ENCODE peak calls at places on chromosomes 3 and 15, in four cellular contexts. M, L, Z and S are unnamed samples.

GRCh38 chr3:50192689-50193141 is 1.3 kb downstream of the GNAT1 start:
- DNase-seq in M (peak), L (peak), Z (peak), S (peak)

GRCh38 chr3:186826316-186826977 is 16.1 kb upstream of the ADIPOQ start:
- DNase-seq in Z (no peak), M (no peak), L (no peak), S (no peak)

GRCh38 chr15:45064386-45064785 is 41.4 kb downstream of the SORD start:
- DNase-seq in Z (peak), M (no peak), L (no peak), S (no peak)

GRCh38 chr15:48392356-48392755 is 61.1 kb downstream of the DUT start:
- DNase-seq in M (peak), L (peak), Z (no peak), S (peak)

GRCh38 chr15:79916424-79916823 is 19.6 kb upstream of the MTHFS start:
- DNase-seq in Z (no peak), M (no peak), L (no peak), S (no peak)

GRCh38 chr3:48432411-48433371 is 2.8 kb upstream of the PLXNB1 start:
- DNase-seq in M (no peak), L (no peak), Z (no peak), S (no peak)

GRCh38 chr15:25059698-25060471 is 105.1 kb downstream of the SNRPN start:
- DNase-seq in L (no peak), Z (no peak), M (peak), S (no peak)

GRCh38 chr3:15241341-15241740 is 35.3 kb downstream of the CAPN7 start:
- DNase-seq in Z (peak), L (no peak), M (no peak), S (no peak)

GRCh38 chr3:41581700-41582099 is 380.2 kb downstream of the ULK4 start:
- DNase-seq in M (no peak), Z (no peak), L (no peak), S (no peak)

GRCh38 chr3:101138817-101139216 is 145.6 kb upstream of the ABI3BP start:
- DNase-seq in L (no peak), M (no peak), Z (no peak), S (no peak)

GRCh38 chr3:124092811-124093210 is 100.9 kb upstream of the ROPN1 start:
- DNase-seq in Z (no peak), M (no peak), L (no peak), S (no peak)

GRCh38 chr15:76346666-76347506 is 10.3 kb downstream of the ISL2 start:
- DNase-seq in M (no peak), L (no peak), Z (no peak), S (no peak)

GRCh38 chr3:52770581-52771333 is at the start of gene NEK4:
- DNase-seq in L (peak), M (peak), Z (peak), S (peak)

GRCh38 chr3:56207913-56208312 is 260.4 kb downstream of the ERC2 start:
- DNase-seq in Z (no peak), M (no peak), L (no peak), S (no peak)

GRCh38 chr15:41789237-41789636 is 15.0 kb downstream of the MAPKBP1 start:
- DNase-seq in M (no peak), L (no peak), Z (no peak), S (no peak)

GRCh38 chr15:52288051-52288942 is 7.3 kb downstream of the MYO5C start:
- DNase-seq in M (peak), L (no peak), Z (no peak), S (no peak)

GRCh38 chr15:42102646-42103235 is 8.4 kb upstream of the PLA2G4D start:
- DNase-seq in M (no peak), Z (no peak), L (no peak), S (no peak)

GRCh38 chr15:43702701-43703433 is 9.2 kb downstream of the CKMT1A start:
- DNase-seq in Z (no peak), M (no peak), L (no peak), S (no peak)

DNA sequence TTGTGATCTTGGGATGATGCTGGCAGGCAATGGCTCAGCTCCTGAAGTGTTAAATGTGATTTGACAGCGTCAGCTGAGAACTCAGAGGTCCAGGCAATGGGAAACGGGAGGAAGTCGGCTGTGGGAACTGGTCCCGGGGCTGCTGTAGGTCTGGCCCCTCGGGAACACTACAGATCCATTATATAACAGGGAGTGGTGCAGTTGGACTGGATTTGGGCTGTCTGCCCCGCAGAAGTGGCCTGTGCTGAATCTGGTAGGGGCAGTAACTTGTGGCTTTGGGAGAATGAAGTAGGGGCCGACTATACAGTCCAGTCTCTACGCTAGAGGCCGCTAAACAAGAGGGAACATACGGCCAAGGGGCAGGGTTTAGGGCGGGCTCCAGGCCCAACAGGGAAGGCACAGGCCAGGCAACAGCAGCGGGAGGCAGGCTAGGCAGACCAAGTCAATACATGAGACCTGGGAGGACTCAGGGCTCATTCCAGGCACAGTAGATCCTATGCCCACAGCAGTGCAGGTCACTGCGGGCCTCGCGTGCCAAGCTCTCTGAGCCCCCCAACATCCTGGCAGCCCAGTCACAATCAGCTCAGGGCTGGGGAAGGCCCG is 20.3 kb upstream of the IL16 start:
- DNase-seq in L (no peak), M (no peak), Z (no peak), S (peak)
- H3K27ac ChIP-seq in L (peak), M (no peak), Z (no peak), S (peak)

GRCh38 chr3:179324270-179324754 is 1.5 kb downstream of the ZNF639 start:
- DNase-seq in Z (peak), M (peak), L (no peak), S (no peak)

GRCh38 chr3:179323197-179323901 is 518 bp downstream of the ZNF639 start:
- DNase-seq in Z (peak), L (peak), M (peak), S (peak)

GRCh38 chr3:179318876-179319275 is 4.0 kb upstream of the ZNF639 start:
- DNase-seq in Z (no peak), M (no peak), L (no peak), S (no peak)

GRCh38 chr3:179322481-179323196 is at the start of gene ZNF639:
- DNase-seq in L (peak), Z (peak), M (peak), S (peak)

GRCh38 chr3:179321585-179322322 is 1.1 kb upstream of the ZNF639 start:
- DNase-seq in L (peak), Z (peak), M (no peak), S (no peak)
- H3K27ac ChIP-seq in L (peak), Z (peak), M (no peak), S (peak)

GRCh38 chr3:141542989-141543388 is 56.2 kb downstream of the RASA2 start:
- DNase-seq in M (no peak), Z (no peak), L (no peak), S (no peak)

GRCh38 chr3:141546586-141546985 is 59.8 kb downstream of the RASA2 start:
- DNase-seq in Z (no peak), L (no peak), M (no peak), S (no peak)

GRCh38 chr3:141542202-141542959 is 55.6 kb downstream of the RASA2 start:
- DNase-seq in M (no peak), L (no peak), Z (no peak), S (no peak)

GRCh38 chr3:141547791-141548190 is 61.0 kb downstream of the RASA2 start:
- DNase-seq in Z (no peak), M (no peak), L (no peak), S (no peak)

GRCh38 chr3:141544697-141545096 is 57.9 kb downstream of the RASA2 start:
- DNase-seq in M (no peak), L (no peak), Z (no peak), S (no peak)
- H3K27ac ChIP-seq in M (no peak), L (no peak), Z (no peak), S (peak)

DNA sequence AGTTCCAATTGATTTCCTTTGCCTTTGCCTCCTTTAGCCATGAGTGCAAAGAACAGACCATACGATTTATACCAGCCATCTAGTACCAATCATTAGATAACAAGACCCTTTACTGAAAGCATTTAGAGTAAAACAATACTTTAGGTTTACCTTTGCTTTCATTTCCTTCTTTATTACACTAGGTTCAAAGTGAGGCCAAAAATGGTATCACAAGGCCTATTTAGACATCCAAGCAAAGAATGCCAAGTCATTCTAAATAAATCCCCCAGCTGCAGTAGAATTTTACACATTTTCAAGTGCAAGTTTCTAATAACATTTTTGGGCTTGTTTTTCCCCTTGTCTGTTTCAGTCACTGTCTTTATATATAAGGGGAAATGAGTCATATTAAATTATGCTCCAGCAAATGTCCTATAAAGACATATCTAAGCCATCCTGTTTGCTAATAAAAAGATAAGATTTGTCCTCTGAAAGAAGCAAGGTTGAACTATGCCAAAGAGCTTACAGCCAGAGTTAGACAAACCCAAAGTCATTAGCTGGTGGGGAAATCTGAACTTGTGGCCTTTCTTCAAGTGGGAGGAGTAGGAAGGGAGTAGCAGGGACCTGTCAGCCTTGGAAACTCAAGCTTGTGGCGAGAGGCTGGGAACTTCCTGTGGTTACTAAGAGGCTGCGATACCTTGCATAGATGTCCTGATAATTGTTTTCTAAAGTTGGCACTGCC is 232.7 kb downstream of the MECOM start:
- DNase-seq in Z (peak), L (no peak), M (no peak), S (no peak)
- H3K27ac ChIP-seq in Z (peak), L (no peak), M (no peak), S (no peak)

GRCh38 chr15:65069779-65070546 is 2.2 kb upstream of the RASL12 start:
- DNase-seq in L (no peak), Z (no peak), M (peak), S (no peak)
- H3K27ac ChIP-seq in L (peak), Z (no peak), M (peak), S (peak)